ENCODE peak calls at places on chromosomes 4 and X, in nine cellular contexts. One of them, this sample, is unnamed. For H3K9me3, the result is how much of the 10 kb centered on the place peaks cover.

GRCh38 chr4:186924723-186925122 is 201.1 kb upstream of the FAT1 start:
- DNase-seq in stomach: no peak
- DNase-seq in esophagus muscularis mucosa: no peak
- DNase-seq in vagina: no peak
- DNase-seq in Peyer's patch: no peak
- DNase-seq in esophagus squamous epithelium: no peak
- DNase-seq in HCT116: no peak
- DNase-seq in ovary: no peak
- DNase-seq in heart left ventricle: no peak
- DNase-seq in this sample: no peak

GRCh38 chr4:139858436-139859225 is 193.0 kb downstream of the MGST2 start:
- DNase-seq in Peyer's patch: no peak
- DNase-seq in HCT116: no peak
- DNase-seq in heart left ventricle: no peak
- DNase-seq in vagina: no peak
- DNase-seq in esophagus squamous epithelium: no peak
- DNase-seq in esophagus muscularis mucosa: peak
- DNase-seq in ovary: no peak
- DNase-seq in stomach: no peak
- DNase-seq in this sample: no peak

GRCh38 chrX:9627827-9628406 is 137.7 kb downstream of the GPR143 start:
- DNase-seq in vagina: no peak
- DNase-seq in esophagus muscularis mucosa: no peak
- DNase-seq in esophagus squamous epithelium: no peak
- DNase-seq in Peyer's patch: no peak
- DNase-seq in stomach: no peak
- DNase-seq in heart left ventricle: no peak
- DNase-seq in HCT116: no peak
- DNase-seq in ovary: no peak
- DNase-seq in this sample: no peak

GRCh38 chr4:7781361-7781760 is 158.3 kb downstream of the AFAP1 start:
- DNase-seq in esophagus squamous epithelium: no peak
- DNase-seq in ovary: no peak
- DNase-seq in Peyer's patch: no peak
- DNase-seq in vagina: no peak
- DNase-seq in esophagus muscularis mucosa: no peak
- DNase-seq in heart left ventricle: no peak
- DNase-seq in stomach: no peak
- DNase-seq in HCT116: no peak
- DNase-seq in this sample: no peak

GRCh38 chrX:101595739-101596419 is 21.9 kb downstream of the ARMCX6 start:
- DNase-seq in HCT116: peak
- DNase-seq in ovary: no peak
- DNase-seq in vagina: no peak
- DNase-seq in esophagus muscularis mucosa: no peak
- DNase-seq in esophagus squamous epithelium: no peak
- DNase-seq in Peyer's patch: no peak
- DNase-seq in stomach: no peak
- DNase-seq in heart left ventricle: no peak
- DNase-seq in this sample: no peak

GRCh38 chr4:53899544-53900274 is 164.7 kb downstream of the CHIC2 start:
- DNase-seq in esophagus squamous epithelium: no peak
- DNase-seq in heart left ventricle: no peak
- DNase-seq in vagina: peak
- DNase-seq in esophagus muscularis mucosa: peak
- DNase-seq in stomach: no peak
- DNase-seq in HCT116: no peak
- DNase-seq in ovary: peak
- DNase-seq in Peyer's patch: no peak
- DNase-seq in this sample: no peak

GRCh38 chr4:4488405-4489404 is 53.1 kb downstream of the STX18 start:
- DNase-seq in stomach: peak
- DNase-seq in esophagus muscularis mucosa: no peak
- DNase-seq in esophagus squamous epithelium: no peak
- DNase-seq in vagina: no peak
- DNase-seq in ovary: peak
- DNase-seq in heart left ventricle: peak
- DNase-seq in Peyer's patch: peak
- DNase-seq in HCT116: peak
- DNase-seq in this sample: no peak

GRCh38 chr4:125115941-125116340 is 198.8 kb upstream of the FAT4 start:
- DNase-seq in ovary: no peak
- DNase-seq in stomach: no peak
- DNase-seq in HCT116: no peak
- DNase-seq in vagina: no peak
- DNase-seq in esophagus muscularis mucosa: no peak
- DNase-seq in esophagus squamous epithelium: no peak
- DNase-seq in Peyer's patch: no peak
- DNase-seq in heart left ventricle: no peak
- DNase-seq in this sample: no peak

GRCh38 chr4:108172780-108173598 is 4.3 kb upstream of the LEF1 start:
- DNase-seq in vagina: no peak
- DNase-seq in HCT116: no peak
- DNase-seq in stomach: peak
- DNase-seq in heart left ventricle: peak
- DNase-seq in ovary: peak
- DNase-seq in esophagus muscularis mucosa: no peak
- DNase-seq in Peyer's patch: peak
- DNase-seq in esophagus squamous epithelium: no peak
- DNase-seq in this sample: no peak

GRCh38 chr4:54414545-54414944 is 185.5 kb downstream of the PDGFRA start:
- DNase-seq in esophagus squamous epithelium: no peak
- DNase-seq in Peyer's patch: no peak
- DNase-seq in ovary: no peak
- DNase-seq in stomach: no peak
- DNase-seq in heart left ventricle: no peak
- DNase-seq in vagina: no peak
- DNase-seq in HCT116: no peak
- DNase-seq in esophagus muscularis mucosa: no peak
- DNase-seq in this sample: no peak

GRCh38 chrX:63755892-63756291 is 29.1 kb downstream of the ARHGEF9 start:
- DNase-seq in stomach: no peak
- DNase-seq in esophagus squamous epithelium: no peak
- DNase-seq in HCT116: no peak
- DNase-seq in ovary: no peak
- DNase-seq in vagina: no peak
- DNase-seq in heart left ventricle: no peak
- DNase-seq in Peyer's patch: no peak
- DNase-seq in esophagus muscularis mucosa: no peak
- DNase-seq in this sample: no peak
- H3K4me3 ChIP-seq in stomach: peak
- H3K4me3 ChIP-seq in esophagus squamous epithelium: no peak
- H3K4me3 ChIP-seq in HCT116: no peak
- H3K4me3 ChIP-seq in ovary: no peak
- H3K4me3 ChIP-seq in vagina: no peak
- H3K4me3 ChIP-seq in heart left ventricle: no peak
- H3K4me3 ChIP-seq in Peyer's patch: no peak
- H3K4me3 ChIP-seq in esophagus muscularis mucosa: no peak
- H3K4me3 ChIP-seq in this sample: no peak

GRCh38 chr4:69764311-69764710 is 3.9 kb upstream of the SULT1B1 start:
- DNase-seq in vagina: no peak
- DNase-seq in HCT116: no peak
- DNase-seq in esophagus squamous epithelium: no peak
- DNase-seq in Peyer's patch: no peak
- DNase-seq in heart left ventricle: no peak
- DNase-seq in ovary: no peak
- DNase-seq in esophagus muscularis mucosa: no peak
- DNase-seq in stomach: no peak
- DNase-seq in this sample: no peak

GRCh38 chr4:69763233-69763632 is 2.8 kb upstream of the SULT1B1 start:
- DNase-seq in heart left ventricle: no peak
- DNase-seq in stomach: no peak
- DNase-seq in esophagus squamous epithelium: no peak
- DNase-seq in HCT116: no peak
- DNase-seq in ovary: no peak
- DNase-seq in Peyer's patch: no peak
- DNase-seq in vagina: no peak
- DNase-seq in esophagus muscularis mucosa: no peak
- DNase-seq in this sample: no peak

GRCh38 chr4:69759189-69759604 is 1.2 kb downstream of the SULT1B1 start:
- DNase-seq in vagina: no peak
- DNase-seq in HCT116: no peak
- DNase-seq in esophagus muscularis mucosa: no peak
- DNase-seq in stomach: no peak
- DNase-seq in Peyer's patch: no peak
- DNase-seq in ovary: no peak
- DNase-seq in heart left ventricle: no peak
- DNase-seq in esophagus squamous epithelium: no peak
- DNase-seq in this sample: no peak

GRCh38 chr4:69757464-69757863 is 3.0 kb downstream of the SULT1B1 start:
- DNase-seq in ovary: no peak
- DNase-seq in esophagus squamous epithelium: no peak
- DNase-seq in vagina: no peak
- DNase-seq in stomach: no peak
- DNase-seq in heart left ventricle: no peak
- DNase-seq in Peyer's patch: no peak
- DNase-seq in esophagus muscularis mucosa: no peak
- DNase-seq in HCT116: no peak
- DNase-seq in this sample: no peak

DNA sequence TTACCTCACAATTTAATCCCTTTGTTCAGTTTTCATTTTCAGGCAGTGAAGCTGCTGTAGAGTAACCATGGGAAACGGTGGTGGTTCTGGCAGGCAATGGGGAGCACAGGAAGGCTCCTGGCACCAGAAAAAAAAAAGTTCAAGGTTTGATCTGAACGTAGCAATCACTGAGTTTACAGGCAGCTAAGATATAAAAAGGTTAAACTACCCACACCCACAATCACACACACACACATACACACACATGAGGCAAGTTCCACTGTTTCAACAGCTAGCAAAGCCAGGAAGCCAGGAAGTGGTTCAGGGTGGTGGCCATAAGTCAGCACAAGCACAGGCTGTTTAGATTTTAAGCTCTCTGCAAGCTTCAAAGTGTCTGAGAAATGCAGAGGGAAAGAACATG is at the start of gene SULT1B1:
- DNase-seq in stomach: peak
- DNase-seq in HCT116: no peak
- DNase-seq in vagina: no peak
- DNase-seq in esophagus squamous epithelium: no peak
- DNase-seq in heart left ventricle: peak
- DNase-seq in Peyer's patch: peak
- DNase-seq in ovary: no peak
- DNase-seq in esophagus muscularis mucosa: no peak
- DNase-seq in this sample: no peak
- TF ChIP-seq POLR2A in stomach: no peak
- TF ChIP-seq POLR2A in HCT116: no peak
- TF ChIP-seq POLR2A in vagina: no peak
- TF ChIP-seq POLR2A in esophagus squamous epithelium: no peak
- TF ChIP-seq POLR2A in heart left ventricle: no peak
- TF ChIP-seq POLR2A in Peyer's patch: peak
- TF ChIP-seq POLR2A in ovary: no peak
- TF ChIP-seq POLR2A in esophagus muscularis mucosa: no peak
- TF ChIP-seq POLR2A in this sample: no peak

DNA sequence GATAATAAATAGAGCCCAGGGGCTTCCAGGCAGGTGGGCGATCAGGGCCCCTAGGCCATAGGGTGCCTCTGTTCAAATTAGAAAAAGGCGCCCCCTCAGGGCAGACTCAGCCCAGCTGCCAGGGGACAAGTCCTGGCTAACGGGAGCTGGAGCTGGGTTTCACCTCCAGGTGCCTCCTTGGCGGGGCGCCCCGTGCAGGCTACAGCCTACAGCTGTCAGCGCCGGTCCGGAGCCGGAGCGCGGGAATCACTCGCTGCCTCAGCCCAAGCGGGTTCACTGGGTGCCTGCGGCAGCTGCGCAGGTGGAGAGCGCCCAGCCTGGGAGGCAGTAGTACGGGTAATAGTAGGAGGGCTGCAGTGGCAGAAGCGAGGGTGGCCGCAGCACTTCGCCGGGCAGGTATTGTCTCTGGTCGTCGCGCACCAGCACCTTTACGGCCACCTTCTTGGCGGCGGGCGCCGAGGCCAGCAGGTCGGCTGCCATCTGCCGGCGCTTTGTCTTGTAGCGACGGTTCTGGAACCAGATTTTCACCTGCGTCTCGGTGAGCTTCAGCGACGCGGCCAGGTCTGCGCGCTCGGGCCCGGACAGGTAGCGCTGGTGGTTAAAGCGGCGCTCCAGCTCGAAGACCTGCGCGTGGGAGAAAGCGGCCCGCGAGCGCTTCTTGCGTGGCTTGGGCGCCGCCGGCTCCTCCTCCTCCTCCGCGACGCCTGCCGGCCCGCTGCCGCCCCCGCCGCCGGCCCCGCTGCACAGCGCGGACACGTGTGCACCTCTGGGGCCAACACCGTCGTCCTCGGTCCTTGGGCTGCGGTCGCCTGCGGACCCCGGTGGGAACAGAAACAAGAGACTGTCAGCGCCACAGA is 2.4 kb downstream of the NKX3-2 start:
- DNase-seq in esophagus squamous epithelium: no peak
- DNase-seq in ovary: no peak
- DNase-seq in heart left ventricle: no peak
- DNase-seq in Peyer's patch: no peak
- DNase-seq in vagina: peak
- DNase-seq in HCT116: no peak
- DNase-seq in esophagus muscularis mucosa: peak
- DNase-seq in stomach: no peak
- DNase-seq in this sample: no peak
- H3K9me3 ChIP-seq in esophagus squamous epithelium: under half
- H3K9me3 ChIP-seq in ovary: under half
- H3K9me3 ChIP-seq in heart left ventricle: under half
- H3K9me3 ChIP-seq in Peyer's patch: under half
- H3K9me3 ChIP-seq in vagina: under half
- H3K9me3 ChIP-seq in HCT116: under half
- H3K9me3 ChIP-seq in esophagus muscularis mucosa: under half
- H3K9me3 ChIP-seq in stomach: under half
- H3K9me3 ChIP-seq in this sample: under half

GRCh38 chrX:135522878-135523693 is 2.6 kb downstream of the INTS6L start:
- DNase-seq in Peyer's patch: no peak
- DNase-seq in vagina: no peak
- DNase-seq in ovary: no peak
- DNase-seq in esophagus muscularis mucosa: no peak
- DNase-seq in esophagus squamous epithelium: no peak
- DNase-seq in heart left ventricle: no peak
- DNase-seq in stomach: no peak
- DNase-seq in HCT116: no peak
- DNase-seq in this sample: no peak

GRCh38 chrX:135528756-135529155 is 8.3 kb downstream of the INTS6L start:
- DNase-seq in ovary: no peak
- DNase-seq in esophagus squamous epithelium: no peak
- DNase-seq in esophagus muscularis mucosa: no peak
- DNase-seq in HCT116: no peak
- DNase-seq in heart left ventricle: no peak
- DNase-seq in vagina: no peak
- DNase-seq in stomach: no peak
- DNase-seq in Peyer's patch: no peak
- DNase-seq in this sample: no peak

GRCh38 chrX:135531813-135532212 is 11.4 kb downstream of the INTS6L start:
- DNase-seq in esophagus squamous epithelium: no peak
- DNase-seq in esophagus muscularis mucosa: no peak
- DNase-seq in ovary: no peak
- DNase-seq in stomach: no peak
- DNase-seq in vagina: no peak
- DNase-seq in Peyer's patch: no peak
- DNase-seq in HCT116: no peak
- DNase-seq in heart left ventricle: no peak
- DNase-seq in this sample: no peak

GRCh38 chrX:135530097-135530496 is 9.6 kb downstream of the INTS6L start:
- DNase-seq in ovary: no peak
- DNase-seq in vagina: no peak
- DNase-seq in esophagus squamous epithelium: no peak
- DNase-seq in HCT116: no peak
- DNase-seq in esophagus muscularis mucosa: no peak
- DNase-seq in Peyer's patch: no peak
- DNase-seq in heart left ventricle: no peak
- DNase-seq in stomach: no peak
- DNase-seq in this sample: no peak

GRCh38 chrX:135528274-135528673 is 7.8 kb downstream of the INTS6L start:
- DNase-seq in vagina: no peak
- DNase-seq in heart left ventricle: no peak
- DNase-seq in Peyer's patch: no peak
- DNase-seq in esophagus muscularis mucosa: no peak
- DNase-seq in esophagus squamous epithelium: no peak
- DNase-seq in ovary: no peak
- DNase-seq in HCT116: no peak
- DNase-seq in stomach: no peak
- DNase-seq in this sample: no peak
- H3K4me3 ChIP-seq in vagina: no peak
- H3K4me3 ChIP-seq in heart left ventricle: no peak
- H3K4me3 ChIP-seq in Peyer's patch: no peak
- H3K4me3 ChIP-seq in esophagus muscularis mucosa: no peak
- H3K4me3 ChIP-seq in esophagus squamous epithelium: no peak
- H3K4me3 ChIP-seq in ovary: no peak
- H3K4me3 ChIP-seq in HCT116: no peak
- H3K4me3 ChIP-seq in stomach: no peak
- H3K4me3 ChIP-seq in this sample: no peak